ENCODE peak calls at places on chromosomes 2 and 18, in eight cellular contexts. One of them, this sample, is unnamed.

GRCh38 chr2:212730994-212731393 is 192.4 kb upstream of the ERBB4 start:
- DNase-seq in nephron progenitor cell: no peak
- DNase-seq in GOT3: no peak
- DNase-seq in frontal cortex: no peak
- DNase-seq in activated T-helper 9 cell treated with anti-CD3 and anti-CD28 coated beads, Interleukin-2, amount 50 U/mL, for 16 hours: no peak
- DNase-seq in activated naive CD4-positive, alpha-beta T cell: no peak
- DNase-seq in NAMALWA: no peak
- DNase-seq in NCI-H510A treated with DMSO at 0.1 percent for 48 hours: no peak
- DNase-seq in this sample: no peak

GRCh38 chr18:61595615-61596014 is 262.4 kb downstream of the CDH20 start:
- DNase-seq in nephron progenitor cell: no peak
- DNase-seq in GOT3: no peak
- DNase-seq in frontal cortex: no peak
- DNase-seq in activated T-helper 9 cell treated with anti-CD3 and anti-CD28 coated beads, Interleukin-2, amount 50 U/mL, for 16 hours: no peak
- DNase-seq in activated naive CD4-positive, alpha-beta T cell: no peak
- DNase-seq in NAMALWA: no peak
- DNase-seq in NCI-H510A treated with DMSO at 0.1 percent for 48 hours: no peak
- DNase-seq in this sample: no peak

GRCh38 chr2:64987963-64988419 is 1.2 kb upstream of the SLC1A4 start:
- DNase-seq in nephron progenitor cell: no peak
- DNase-seq in GOT3: no peak
- DNase-seq in frontal cortex: no peak
- DNase-seq in activated T-helper 9 cell treated with anti-CD3 and anti-CD28 coated beads, Interleukin-2, amount 50 U/mL, for 16 hours: no peak
- DNase-seq in activated naive CD4-positive, alpha-beta T cell: no peak
- DNase-seq in NAMALWA: no peak
- DNase-seq in NCI-H510A treated with DMSO at 0.1 percent for 48 hours: peak
- DNase-seq in this sample: no peak

GRCh38 chr2:85806358-85807118 is 52.7 kb downstream of the ATOH8 start:
- DNase-seq in nephron progenitor cell: no peak
- DNase-seq in GOT3: no peak
- DNase-seq in frontal cortex: no peak
- DNase-seq in activated T-helper 9 cell treated with anti-CD3 and anti-CD28 coated beads, Interleukin-2, amount 50 U/mL, for 16 hours: no peak
- DNase-seq in activated naive CD4-positive, alpha-beta T cell: no peak
- DNase-seq in NAMALWA: no peak
- DNase-seq in NCI-H510A treated with DMSO at 0.1 percent for 48 hours: no peak
- DNase-seq in this sample: no peak

GRCh38 chr18:57668021-57668420 is 46.4 kb upstream of the NARS1 start:
- DNase-seq in nephron progenitor cell: no peak
- DNase-seq in GOT3: no peak
- DNase-seq in frontal cortex: no peak
- DNase-seq in activated T-helper 9 cell treated with anti-CD3 and anti-CD28 coated beads, Interleukin-2, amount 50 U/mL, for 16 hours: no peak
- DNase-seq in activated naive CD4-positive, alpha-beta T cell: no peak
- DNase-seq in NAMALWA: no peak
- DNase-seq in NCI-H510A treated with DMSO at 0.1 percent for 48 hours: no peak
- DNase-seq in this sample: no peak

GRCh38 chr2:198321522-198322088 is 517.2 kb downstream of the PLCL1 start:
- DNase-seq in nephron progenitor cell: no peak
- DNase-seq in GOT3: no peak
- DNase-seq in frontal cortex: no peak
- DNase-seq in activated T-helper 9 cell treated with anti-CD3 and anti-CD28 coated beads, Interleukin-2, amount 50 U/mL, for 16 hours: no peak
- DNase-seq in activated naive CD4-positive, alpha-beta T cell: no peak
- DNase-seq in NAMALWA: no peak
- DNase-seq in NCI-H510A treated with DMSO at 0.1 percent for 48 hours: no peak
- DNase-seq in this sample: no peak

GRCh38 chr18:78873916-78874505 is 105.6 kb upstream of the SALL3 start:
- DNase-seq in nephron progenitor cell: no peak
- DNase-seq in GOT3: no peak
- DNase-seq in frontal cortex: no peak
- DNase-seq in activated T-helper 9 cell treated with anti-CD3 and anti-CD28 coated beads, Interleukin-2, amount 50 U/mL, for 16 hours: no peak
- DNase-seq in activated naive CD4-positive, alpha-beta T cell: no peak
- DNase-seq in NAMALWA: no peak
- DNase-seq in NCI-H510A treated with DMSO at 0.1 percent for 48 hours: no peak
- DNase-seq in this sample: no peak

GRCh38 chr2:24920813-24921441 is 890 bp upstream of the ADCY3 start:
- DNase-seq in nephron progenitor cell: no peak
- DNase-seq in GOT3: no peak
- DNase-seq in frontal cortex: no peak
- DNase-seq in activated T-helper 9 cell treated with anti-CD3 and anti-CD28 coated beads, Interleukin-2, amount 50 U/mL, for 16 hours: no peak
- DNase-seq in activated naive CD4-positive, alpha-beta T cell: no peak
- DNase-seq in NAMALWA: peak
- DNase-seq in NCI-H510A treated with DMSO at 0.1 percent for 48 hours: peak
- DNase-seq in this sample: peak

GRCh38 chr18:10424576-10425314 is 29.7 kb upstream of the APCDD1 start:
- DNase-seq in nephron progenitor cell: no peak
- DNase-seq in GOT3: no peak
- DNase-seq in frontal cortex: no peak
- DNase-seq in activated T-helper 9 cell treated with anti-CD3 and anti-CD28 coated beads, Interleukin-2, amount 50 U/mL, for 16 hours: no peak
- DNase-seq in activated naive CD4-positive, alpha-beta T cell: no peak
- DNase-seq in NAMALWA: no peak
- DNase-seq in NCI-H510A treated with DMSO at 0.1 percent for 48 hours: no peak
- DNase-seq in this sample: no peak

GRCh38 chr2:85177031-85177824 is 44.0 kb downstream of the TCF7L1 start:
- DNase-seq in nephron progenitor cell: no peak
- DNase-seq in GOT3: no peak
- DNase-seq in frontal cortex: no peak
- DNase-seq in activated T-helper 9 cell treated with anti-CD3 and anti-CD28 coated beads, Interleukin-2, amount 50 U/mL, for 16 hours: no peak
- DNase-seq in activated naive CD4-positive, alpha-beta T cell: no peak
- DNase-seq in NAMALWA: no peak
- DNase-seq in NCI-H510A treated with DMSO at 0.1 percent for 48 hours: no peak
- DNase-seq in this sample: no peak

GRCh38 chr2:196336206-196336605 is 164.8 kb upstream of the STK17B start:
- DNase-seq in nephron progenitor cell: no peak
- DNase-seq in GOT3: no peak
- DNase-seq in frontal cortex: no peak
- DNase-seq in activated T-helper 9 cell treated with anti-CD3 and anti-CD28 coated beads, Interleukin-2, amount 50 U/mL, for 16 hours: no peak
- DNase-seq in activated naive CD4-positive, alpha-beta T cell: no peak
- DNase-seq in NAMALWA: no peak
- DNase-seq in NCI-H510A treated with DMSO at 0.1 percent for 48 hours: no peak
- DNase-seq in this sample: no peak

GRCh38 chr2:79292936-79293335 is 133.4 kb upstream of the REG3A start:
- DNase-seq in nephron progenitor cell: no peak
- DNase-seq in GOT3: no peak
- DNase-seq in frontal cortex: no peak
- DNase-seq in activated T-helper 9 cell treated with anti-CD3 and anti-CD28 coated beads, Interleukin-2, amount 50 U/mL, for 16 hours: no peak
- DNase-seq in activated naive CD4-positive, alpha-beta T cell: no peak
- DNase-seq in NAMALWA: no peak
- DNase-seq in NCI-H510A treated with DMSO at 0.1 percent for 48 hours: no peak
- DNase-seq in this sample: no peak

GRCh38 chr18:79575891-79576685 is 103.5 kb upstream of the CTDP1 start:
- DNase-seq in nephron progenitor cell: no peak
- DNase-seq in GOT3: no peak
- DNase-seq in frontal cortex: no peak
- DNase-seq in activated T-helper 9 cell treated with anti-CD3 and anti-CD28 coated beads, Interleukin-2, amount 50 U/mL, for 16 hours: no peak
- DNase-seq in activated naive CD4-positive, alpha-beta T cell: no peak
- DNase-seq in NAMALWA: no peak
- DNase-seq in NCI-H510A treated with DMSO at 0.1 percent for 48 hours: no peak
- DNase-seq in this sample: no peak

GRCh38 chr2:37809525-37809924 is 115.6 kb upstream of the RMDN2 start:
- DNase-seq in nephron progenitor cell: no peak
- DNase-seq in GOT3: no peak
- DNase-seq in frontal cortex: no peak
- DNase-seq in activated T-helper 9 cell treated with anti-CD3 and anti-CD28 coated beads, Interleukin-2, amount 50 U/mL, for 16 hours: no peak
- DNase-seq in activated naive CD4-positive, alpha-beta T cell: no peak
- DNase-seq in NAMALWA: peak
- DNase-seq in NCI-H510A treated with DMSO at 0.1 percent for 48 hours: no peak
- DNase-seq in this sample: no peak

GRCh38 chr2:202609381-202610145 is 25.2 kb upstream of the FAM117B start:
- DNase-seq in nephron progenitor cell: no peak
- DNase-seq in GOT3: no peak
- DNase-seq in frontal cortex: no peak
- DNase-seq in activated T-helper 9 cell treated with anti-CD3 and anti-CD28 coated beads, Interleukin-2, amount 50 U/mL, for 16 hours: no peak
- DNase-seq in activated naive CD4-positive, alpha-beta T cell: no peak
- DNase-seq in NAMALWA: no peak
- DNase-seq in NCI-H510A treated with DMSO at 0.1 percent for 48 hours: no peak
- DNase-seq in this sample: no peak

GRCh38 chr2:101823347-101823791 is 125.9 kb downstream of the MAP4K4 start:
- DNase-seq in nephron progenitor cell: peak
- DNase-seq in GOT3: no peak
- DNase-seq in frontal cortex: no peak
- DNase-seq in activated T-helper 9 cell treated with anti-CD3 and anti-CD28 coated beads, Interleukin-2, amount 50 U/mL, for 16 hours: peak
- DNase-seq in activated naive CD4-positive, alpha-beta T cell: peak
- DNase-seq in NAMALWA: peak
- DNase-seq in NCI-H510A treated with DMSO at 0.1 percent for 48 hours: peak
- DNase-seq in this sample: peak

GRCh38 chr2:238456449-238456848 is 29.7 kb downstream of the ASB1 start:
- DNase-seq in nephron progenitor cell: no peak
- DNase-seq in GOT3: no peak
- DNase-seq in frontal cortex: no peak
- DNase-seq in activated T-helper 9 cell treated with anti-CD3 and anti-CD28 coated beads, Interleukin-2, amount 50 U/mL, for 16 hours: no peak
- DNase-seq in activated naive CD4-positive, alpha-beta T cell: no peak
- DNase-seq in NAMALWA: no peak
- DNase-seq in NCI-H510A treated with DMSO at 0.1 percent for 48 hours: no peak
- DNase-seq in this sample: no peak

GRCh38 chr2:168166902-168167510 is 80.4 kb downstream of the STK39 start:
- DNase-seq in nephron progenitor cell: no peak
- DNase-seq in GOT3: no peak
- DNase-seq in frontal cortex: no peak
- DNase-seq in activated T-helper 9 cell treated with anti-CD3 and anti-CD28 coated beads, Interleukin-2, amount 50 U/mL, for 16 hours: no peak
- DNase-seq in activated naive CD4-positive, alpha-beta T cell: no peak
- DNase-seq in NAMALWA: no peak
- DNase-seq in NCI-H510A treated with DMSO at 0.1 percent for 48 hours: no peak
- DNase-seq in this sample: peak

GRCh38 chr18:58416014-58416703 is 212.7 kb downstream of the ALPK2 start:
- DNase-seq in nephron progenitor cell: no peak
- DNase-seq in GOT3: no peak
- DNase-seq in frontal cortex: no peak
- DNase-seq in activated T-helper 9 cell treated with anti-CD3 and anti-CD28 coated beads, Interleukin-2, amount 50 U/mL, for 16 hours: no peak
- DNase-seq in activated naive CD4-positive, alpha-beta T cell: no peak
- DNase-seq in NAMALWA: no peak
- DNase-seq in NCI-H510A treated with DMSO at 0.1 percent for 48 hours: no peak
- DNase-seq in this sample: no peak

GRCh38 chr2:235747868-235748144 is 254.0 kb downstream of the AGAP1 start:
- DNase-seq in nephron progenitor cell: no peak
- DNase-seq in GOT3: no peak
- DNase-seq in frontal cortex: no peak
- DNase-seq in activated T-helper 9 cell treated with anti-CD3 and anti-CD28 coated beads, Interleukin-2, amount 50 U/mL, for 16 hours: no peak
- DNase-seq in activated naive CD4-positive, alpha-beta T cell: no peak
- DNase-seq in NAMALWA: no peak
- DNase-seq in NCI-H510A treated with DMSO at 0.1 percent for 48 hours: no peak
- DNase-seq in this sample: no peak

GRCh38 chr2:43222472-43223146 is 3.8 kb downstream of the ZFP36L2 start:
- DNase-seq in nephron progenitor cell: no peak
- DNase-seq in GOT3: no peak
- DNase-seq in frontal cortex: no peak
- DNase-seq in activated T-helper 9 cell treated with anti-CD3 and anti-CD28 coated beads, Interleukin-2, amount 50 U/mL, for 16 hours: no peak
- DNase-seq in activated naive CD4-positive, alpha-beta T cell: no peak
- DNase-seq in NAMALWA: no peak
- DNase-seq in NCI-H510A treated with DMSO at 0.1 percent for 48 hours: peak
- DNase-seq in this sample: no peak

GRCh38 chr2:73925033-73925704 is 1.5 kb upstream of the DGUOK start:
- DNase-seq in nephron progenitor cell: no peak
- DNase-seq in GOT3: no peak
- DNase-seq in frontal cortex: no peak
- DNase-seq in activated T-helper 9 cell treated with anti-CD3 and anti-CD28 coated beads, Interleukin-2, amount 50 U/mL, for 16 hours: no peak
- DNase-seq in activated naive CD4-positive, alpha-beta T cell: no peak
- DNase-seq in NAMALWA: peak
- DNase-seq in NCI-H510A treated with DMSO at 0.1 percent for 48 hours: no peak
- DNase-seq in this sample: no peak

GRCh38 chr2:205662389-205662965 is 19.8 kb upstream of the NRP2 start:
- DNase-seq in nephron progenitor cell: no peak
- DNase-seq in GOT3: no peak
- DNase-seq in frontal cortex: no peak
- DNase-seq in activated T-helper 9 cell treated with anti-CD3 and anti-CD28 coated beads, Interleukin-2, amount 50 U/mL, for 16 hours: no peak
- DNase-seq in activated naive CD4-positive, alpha-beta T cell: no peak
- DNase-seq in NAMALWA: no peak
- DNase-seq in NCI-H510A treated with DMSO at 0.1 percent for 48 hours: no peak
- DNase-seq in this sample: no peak

GRCh38 chr18:22348521-22349316 is 69.0 kb downstream of the CTAGE1 start:
- DNase-seq in nephron progenitor cell: peak
- DNase-seq in GOT3: no peak
- DNase-seq in frontal cortex: no peak
- DNase-seq in activated T-helper 9 cell treated with anti-CD3 and anti-CD28 coated beads, Interleukin-2, amount 50 U/mL, for 16 hours: no peak
- DNase-seq in activated naive CD4-positive, alpha-beta T cell: no peak
- DNase-seq in NAMALWA: no peak
- DNase-seq in NCI-H510A treated with DMSO at 0.1 percent for 48 hours: no peak
- DNase-seq in this sample: peak

GRCh38 chr2:229350117-229350805 is 79.2 kb upstream of the PID1 start:
- DNase-seq in nephron progenitor cell: no peak
- DNase-seq in GOT3: no peak
- DNase-seq in frontal cortex: no peak
- DNase-seq in activated T-helper 9 cell treated with anti-CD3 and anti-CD28 coated beads, Interleukin-2, amount 50 U/mL, for 16 hours: no peak
- DNase-seq in activated naive CD4-positive, alpha-beta T cell: no peak
- DNase-seq in NAMALWA: no peak
- DNase-seq in NCI-H510A treated with DMSO at 0.1 percent for 48 hours: no peak
- DNase-seq in this sample: no peak

GRCh38 chr2:39737661-39738060 is 41.4 kb downstream of the THUMPD2 start:
- DNase-seq in nephron progenitor cell: peak
- DNase-seq in GOT3: no peak
- DNase-seq in frontal cortex: no peak
- DNase-seq in activated T-helper 9 cell treated with anti-CD3 and anti-CD28 coated beads, Interleukin-2, amount 50 U/mL, for 16 hours: no peak
- DNase-seq in activated naive CD4-positive, alpha-beta T cell: no peak
- DNase-seq in NAMALWA: no peak
- DNase-seq in NCI-H510A treated with DMSO at 0.1 percent for 48 hours: no peak
- DNase-seq in this sample: no peak